ENCODE peak calls at places on chromosome 5, in eight cellular contexts. B is esophagus muscularis mucosa, H is upper lobe of left lung, R is stomach, W is suprapubic skin, V is ovary, X is transverse colon, J is H1. K is an unnamed sample.

GRCh38 chr5:180690562-180690961 is 41.2 kb upstream of the FLT4 start:
- DNase-seq in B (peak; percentile 68), H (no peak), R (no peak), W (no peak), V (no peak), X (no peak), J (no peak), K (no peak)

GRCh38 chr5:81718300-81718699 is 32.6 kb downstream of the SSBP2 start:
- DNase-seq in B (no peak), H (no peak), R (no peak), W (no peak), V (no peak), X (no peak), J (no peak), K (no peak)

GRCh38 chr5:38926121-38926520 is 80.3 kb downstream of the OSMR start:
- DNase-seq in B (no peak), H (no peak), R (no peak), W (no peak), V (no peak), X (no peak), J (no peak), K (no peak)

GRCh38 chr5:58259685-58260152 is 200.2 kb downstream of the PLK2 start:
- DNase-seq in B (no peak), H (no peak), R (no peak), W (no peak), V (no peak), X (no peak), J (peak; percentile 41), K (no peak)

GRCh38 chr5:81854485-81854884 is 103.6 kb upstream of the SSBP2 start:
- DNase-seq in B (no peak), H (no peak), R (no peak), W (no peak), V (no peak), X (no peak), J (no peak), K (no peak)

GRCh38 chr5:131684595-131684994 is 49.6 kb upstream of the RAPGEF6 start:
- DNase-seq in B (no peak), H (no peak), R (no peak), W (no peak), V (no peak), X (no peak), J (no peak), K (no peak)

GRCh38 chr5:95866431-95867063 is 44.0 kb upstream of the GLRX start:
- DNase-seq in B (no peak), H (no peak), R (no peak), W (no peak), V (no peak), X (no peak), J (no peak), K (no peak)

GRCh38 chr5:173283318-173284288 is 44.6 kb downstream of the STC2 start:
- DNase-seq in B (no peak), H (peak; percentile 84), R (peak; percentile 80), W (no peak), V (peak; percentile 85), X (peak; percentile 51), J (peak; percentile 50), K (peak; percentile 19)

GRCh38 chr5:158824167-158824882 is 275.4 kb downstream of the EBF1 start:
- DNase-seq in B (no peak), H (no peak), R (no peak), W (no peak), V (no peak), X (no peak), J (no peak), K (no peak)

GRCh38 chr5:181260720-181261319 is at the start of gene TRIM52:
- DNase-seq in B (peak; percentile 97), H (peak; percentile 95), R (peak; percentile 90), W (peak; percentile 95), V (peak; percentile 92), X (peak; percentile 93), J (peak; percentile 83), K (peak; percentile 73)

GRCh38 chr5:95835682-95836405 is 13.3 kb upstream of the GLRX start:
- DNase-seq in B (no peak), H (no peak), R (no peak), W (no peak), V (no peak), X (no peak), J (no peak), K (no peak)

GRCh38 chr5:126383246-126383645 is 40.0 kb upstream of the GRAMD2B start:
- DNase-seq in B (no peak), H (no peak), R (no peak), W (no peak), V (no peak), X (peak; percentile 53), J (no peak), K (no peak)

GRCh38 chr5:68652507-68652906 is 437.0 kb downstream of the PIK3R1 start:
- DNase-seq in B (no peak), H (no peak), R (peak; percentile 29), W (no peak), V (no peak), X (no peak), J (no peak), K (peak; percentile 48)

GRCh38 chr5:153660919-153661318 is 170.4 kb downstream of the GRIA1 start:
- DNase-seq in B (no peak), H (no peak), R (no peak), W (no peak), V (no peak), X (no peak), J (no peak), K (no peak)

GRCh38 chr5:164376840-164377239 is 871.4 kb downstream of the MAT2B start:
- DNase-seq in B (no peak), H (no peak), R (no peak), W (no peak), V (no peak), X (no peak), J (no peak), K (no peak)

GRCh38 chr5:138975098-138975847 is 100.1 kb upstream of the LRRTM2 start:
- DNase-seq in B (no peak), H (peak; percentile 50), R (no peak), W (peak; percentile 52), V (peak; percentile 75), X (peak; percentile 32), J (no peak), K (peak; percentile 50)

GRCh38 chr5:41921874-41922273 is 3.2 kb upstream of the FBXO4 start:
- DNase-seq in B (no peak), H (no peak), R (no peak), W (no peak), V (no peak), X (no peak), J (no peak), K (no peak)

GRCh38 chr5:167217097-167217743 is 1074.2 kb upstream of the WWC1 start:
- DNase-seq in B (no peak), H (no peak), R (no peak), W (no peak), V (no peak), X (no peak), J (no peak), K (no peak)

GRCh38 chr5:126736141-126736540 is 40.8 kb upstream of the LMNB1 start:
- DNase-seq in B (no peak), H (no peak), R (no peak), W (no peak), V (no peak), X (no peak), J (no peak), K (no peak)

GRCh38 chr5:6576861-6577501 is 55.9 kb downstream of the NSUN2 start:
- DNase-seq in B (peak; percentile 90), H (no peak), R (no peak), W (peak; percentile 29), V (no peak), X (no peak), J (no peak), K (no peak)

GRCh38 chr5:92017786-92018185 is 634.7 kb upstream of the ARRDC3 start:
- DNase-seq in B (no peak), H (no peak), R (no peak), W (no peak), V (no peak), X (no peak), J (no peak), K (no peak)

GRCh38 chr5:83374547-83374946 is 97.0 kb upstream of the VCAN start:
- DNase-seq in B (no peak), H (no peak), R (no peak), W (no peak), V (no peak), X (no peak), J (no peak), K (peak; percentile 63)

GRCh38 chr5:130243641-130244040 is 339.4 kb downstream of the CHSY3 start:
- DNase-seq in B (no peak), H (no peak), R (no peak), W (no peak), V (no peak), X (no peak), J (no peak), K (no peak)

GRCh38 chr5:43192558-43193170 is 639 bp downstream of the NIM1K start:
- DNase-seq in B (no peak), H (no peak), R (no peak), W (peak; percentile 81), V (peak; percentile 55), X (peak; percentile 16), J (no peak), K (no peak)

GRCh38 chr5:14450055-14450524 is 131.5 kb upstream of the OTULINL start:
- DNase-seq in B (no peak), H (no peak), R (no peak), W (peak; percentile 84), V (peak; percentile 66), X (no peak), J (no peak), K (peak; percentile 77)

GRCh38 chr5:157066080-157066479 is 7.2 kb upstream of the HAVCR1 start:
- DNase-seq in B (no peak), H (no peak), R (no peak), W (no peak), V (no peak), X (no peak), J (no peak), K (no peak)

GRCh38 chr5:87732875-87733768 is 320.4 kb upstream of the CCNH start:
- DNase-seq in B (no peak), H (no peak), R (no peak), W (no peak), V (no peak), X (no peak), J (no peak), K (no peak)

GRCh38 chr5:134029156-134029555 is 24.4 kb upstream of the VDAC1 start:
- DNase-seq in B (no peak), H (no peak), R (no peak), W (no peak), V (no peak), X (no peak), J (no peak), K (no peak)
- TF ChIP-seq EP300 in B (no peak), H (no peak), R (no peak), W (no peak), V (no peak), X (no peak), J (no peak), K (no peak)

GRCh38 chr5:66595877-66596790 is at the start of gene MAST4:
- DNase-seq in B (no peak), H (peak; percentile 89), R (peak; percentile 92), W (peak; percentile 80), V (peak; percentile 98), X (peak; percentile 91), J (peak; percentile 87), K (peak; percentile 43)
- H3K27me3 ChIP-seq in B (peaks cover 8% of the 10 kb centered on the region), H (no peaks in the 10 kb centered on the region), R (peaks cover 35% of the 10 kb centered on the region), W (peaks cover 5% of the 10 kb centered on the region), V (no peaks in the 10 kb centered on the region), X (peaks cover 76% of the 10 kb centered on the region), J (peaks cover 42% of the 10 kb centered on the region), K (no peaks in the 10 kb centered on the region)

GRCh38 chr5:177454397-177455035 is 7.9 kb downstream of the PRR7 start:
- DNase-seq in B (peak; percentile 98), H (peak; percentile 94), R (peak; percentile 96), W (peak; percentile 95), V (peak; percentile 96), X (peak; percentile 96), J (no peak), K (peak; percentile 87)
- TF ChIP-seq POLR2A in B (no peak), H (no peak), R (no peak), W (no peak), V (peak; percentile 39), X (no peak), J (no peak), K (no peak)

GRCh38 chr5:74538206-74538661 is 102.3 kb downstream of the ENC1 start:
- DNase-seq in B (peak; percentile 92), H (peak; percentile 85), R (no peak), W (no peak), V (peak; percentile 46), X (peak; percentile 24), J (no peak), K (peak; percentile 66)
- TF ChIP-seq EP300 in B (no peak), H (peak; percentile 34), R (no peak), W (no peak), V (no peak), X (no peak), J (no peak), K (no peak)

K was measured in tibial nerve.